ENCODE peak calls at places on chromosomes 2 and 18, in five cellular contexts. One of them, this sample, is unnamed.

GRCh38 chr2:16727256-16727655 is 61.6 kb upstream of the CYRIA start:
- DNase-seq in HL-60: no peak
- DNase-seq in fibroblast of lung: peak
- DNase-seq in astrocyte of the spinal cord: peak
- DNase-seq in fibroblast of the aortic adventitia: peak
- DNase-seq in this sample: no peak

GRCh38 chr2:186460465-186460864 is 25.6 kb upstream of the ZC3H15 start:
- DNase-seq in fibroblast of lung: peak
- DNase-seq in HL-60: no peak
- DNase-seq in astrocyte of the spinal cord: peak
- DNase-seq in fibroblast of the aortic adventitia: peak
- DNase-seq in this sample: no peak

GRCh38 chr18:10332452-10332851 is 122.0 kb upstream of the APCDD1 start:
- DNase-seq in fibroblast of lung: no peak
- DNase-seq in HL-60: no peak
- DNase-seq in astrocyte of the spinal cord: no peak
- DNase-seq in fibroblast of the aortic adventitia: no peak
- DNase-seq in this sample: no peak

GRCh38 chr2:176392744-176393414 is 123.6 kb downstream of the MTX2 start:
- DNase-seq in astrocyte of the spinal cord: no peak
- DNase-seq in HL-60: no peak
- DNase-seq in fibroblast of the aortic adventitia: no peak
- DNase-seq in fibroblast of lung: no peak
- DNase-seq in this sample: no peak

GRCh38 chr2:113809076-113809475 is 52.6 kb upstream of the SLC35F5 start:
- DNase-seq in fibroblast of the aortic adventitia: no peak
- DNase-seq in fibroblast of lung: no peak
- DNase-seq in astrocyte of the spinal cord: no peak
- DNase-seq in HL-60: no peak
- DNase-seq in this sample: no peak

GRCh38 chr2:121093735-121094520 is 191.1 kb downstream of the TFCP2L1 start:
- DNase-seq in fibroblast of lung: no peak
- DNase-seq in fibroblast of the aortic adventitia: peak
- DNase-seq in HL-60: no peak
- DNase-seq in astrocyte of the spinal cord: no peak
- DNase-seq in this sample: no peak

GRCh38 chr2:198273670-198274069 is 469.3 kb downstream of the PLCL1 start:
- DNase-seq in HL-60: no peak
- DNase-seq in astrocyte of the spinal cord: no peak
- DNase-seq in fibroblast of lung: no peak
- DNase-seq in fibroblast of the aortic adventitia: peak
- DNase-seq in this sample: no peak

GRCh38 chr2:86011449-86011941 is 94.2 kb downstream of the POLR1A start:
- DNase-seq in fibroblast of the aortic adventitia: no peak
- DNase-seq in astrocyte of the spinal cord: no peak
- DNase-seq in fibroblast of lung: no peak
- DNase-seq in HL-60: no peak
- DNase-seq in this sample: no peak

GRCh38 chr2:567865-568638 is 109.2 kb downstream of the TMEM18 start:
- DNase-seq in fibroblast of the aortic adventitia: peak
- DNase-seq in fibroblast of lung: peak
- DNase-seq in HL-60: no peak
- DNase-seq in astrocyte of the spinal cord: peak
- DNase-seq in this sample: no peak

GRCh38 chr2:105320651-105321215 is 8.8 kb downstream of the TGFBRAP1 start:
- DNase-seq in fibroblast of lung: no peak
- DNase-seq in HL-60: no peak
- DNase-seq in fibroblast of the aortic adventitia: no peak
- DNase-seq in astrocyte of the spinal cord: no peak
- DNase-seq in this sample: peak

GRCh38 chr2:242027676-242028450 is 158.3 kb downstream of the RTP5 start:
- DNase-seq in HL-60: no peak
- DNase-seq in astrocyte of the spinal cord: no peak
- DNase-seq in fibroblast of the aortic adventitia: no peak
- DNase-seq in fibroblast of lung: no peak
- DNase-seq in this sample: peak

GRCh38 chr2:201522965-201523364 is 71.4 kb downstream of the STRADB start:
- DNase-seq in fibroblast of lung: no peak
- DNase-seq in fibroblast of the aortic adventitia: no peak
- DNase-seq in HL-60: no peak
- DNase-seq in astrocyte of the spinal cord: no peak
- DNase-seq in this sample: no peak

GRCh38 chr2:96789245-96789617 is 26.8 kb upstream of the CNNM3 start:
- DNase-seq in fibroblast of the aortic adventitia: no peak
- DNase-seq in fibroblast of lung: no peak
- DNase-seq in astrocyte of the spinal cord: no peak
- DNase-seq in HL-60: no peak
- DNase-seq in this sample: no peak

GRCh38 chr2:86704482-86704971 is 15.6 kb upstream of the RMND5A start:
- DNase-seq in fibroblast of the aortic adventitia: peak
- DNase-seq in astrocyte of the spinal cord: peak
- DNase-seq in HL-60: no peak
- DNase-seq in fibroblast of lung: peak
- DNase-seq in this sample: peak

GRCh38 chr2:191839918-191840804 is 6.7 kb downstream of the CAVIN2 start:
- DNase-seq in astrocyte of the spinal cord: no peak
- DNase-seq in HL-60: no peak
- DNase-seq in fibroblast of the aortic adventitia: no peak
- DNase-seq in fibroblast of lung: no peak
- DNase-seq in this sample: no peak

GRCh38 chr18:61400714-61401113 is 67.5 kb downstream of the CDH20 start:
- DNase-seq in astrocyte of the spinal cord: peak
- DNase-seq in fibroblast of the aortic adventitia: peak
- DNase-seq in fibroblast of lung: peak
- DNase-seq in HL-60: no peak
- DNase-seq in this sample: no peak

GRCh38 chr18:61398961-61399632 is 65.9 kb downstream of the CDH20 start:
- DNase-seq in astrocyte of the spinal cord: peak
- DNase-seq in fibroblast of lung: peak
- DNase-seq in HL-60: no peak
- DNase-seq in fibroblast of the aortic adventitia: peak
- DNase-seq in this sample: no peak

GRCh38 chr18:61402761-61403160 is 69.5 kb downstream of the CDH20 start:
- DNase-seq in fibroblast of lung: no peak
- DNase-seq in astrocyte of the spinal cord: no peak
- DNase-seq in fibroblast of the aortic adventitia: peak
- DNase-seq in HL-60: no peak
- DNase-seq in this sample: no peak

GRCh38 chr18:61397222-61397621 is 64.0 kb downstream of the CDH20 start:
- DNase-seq in fibroblast of the aortic adventitia: no peak
- DNase-seq in fibroblast of lung: no peak
- DNase-seq in astrocyte of the spinal cord: no peak
- DNase-seq in HL-60: no peak
- DNase-seq in this sample: no peak

GRCh38 chr18:61400016-61400630 is 66.9 kb downstream of the CDH20 start:
- DNase-seq in astrocyte of the spinal cord: peak
- DNase-seq in HL-60: no peak
- DNase-seq in fibroblast of the aortic adventitia: peak
- DNase-seq in fibroblast of lung: no peak
- DNase-seq in this sample: no peak
- H3K4me3 ChIP-seq in astrocyte of the spinal cord: no peak
- H3K4me3 ChIP-seq in HL-60: no peak
- H3K4me3 ChIP-seq in fibroblast of the aortic adventitia: no peak
- H3K4me3 ChIP-seq in fibroblast of lung: no peak
- H3K4me3 ChIP-seq in this sample: no peak

DNA sequence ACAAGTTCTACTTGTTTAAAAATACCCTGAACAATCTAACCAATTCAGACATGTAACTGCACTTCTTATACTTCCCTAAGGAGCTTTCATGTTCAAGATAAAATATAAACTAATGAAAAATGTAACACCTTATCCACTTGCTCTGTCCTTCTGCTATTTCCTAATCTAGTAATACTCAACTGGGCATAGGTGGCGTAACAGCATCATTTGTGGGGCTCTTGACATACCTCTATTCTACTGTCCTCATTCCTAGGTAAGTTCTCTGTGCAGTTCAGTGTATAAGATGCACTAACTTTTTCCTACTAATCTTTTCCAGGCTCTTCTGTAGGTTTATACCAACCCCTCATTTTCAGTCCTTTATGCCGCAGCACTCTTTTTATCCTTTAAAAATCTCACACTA is 36.7 kb downstream of the PRKD3 start:
- DNase-seq in astrocyte of the spinal cord: no peak
- DNase-seq in HL-60: peak
- DNase-seq in fibroblast of the aortic adventitia: no peak
- DNase-seq in fibroblast of lung: no peak
- DNase-seq in this sample: no peak
- TF ChIP-seq CTCF in astrocyte of the spinal cord: no peak
- TF ChIP-seq CTCF in HL-60: no peak
- TF ChIP-seq CTCF in fibroblast of the aortic adventitia: no peak
- TF ChIP-seq CTCF in fibroblast of lung: no peak
- TF ChIP-seq CTCF in this sample: no peak

DNA sequence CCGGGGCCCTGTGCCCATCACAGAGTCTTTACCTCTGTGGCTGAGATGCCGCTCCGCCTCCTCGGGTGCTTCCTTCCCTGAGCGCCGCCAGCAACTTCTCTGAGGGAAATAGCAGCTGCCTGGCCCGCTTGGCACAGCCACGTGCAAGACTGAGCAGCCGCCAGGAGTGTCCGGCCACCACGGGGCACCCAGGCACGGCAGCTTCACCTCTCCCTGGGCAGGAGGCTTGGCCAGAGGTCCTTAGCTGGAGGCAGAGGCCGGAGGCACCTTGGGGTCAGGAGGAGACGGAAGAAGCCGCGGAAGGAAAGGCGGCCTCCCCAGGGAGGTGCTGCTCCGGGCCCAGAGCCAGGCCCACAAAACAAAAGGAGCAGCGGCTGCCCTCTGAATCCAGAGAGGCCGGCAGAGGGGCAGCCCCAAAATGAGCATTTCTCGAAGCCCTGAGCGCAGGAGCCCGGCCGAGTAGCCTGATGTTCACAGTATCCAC is 6.0 kb upstream of the LIMS2 start:
- DNase-seq in fibroblast of the aortic adventitia: peak
- DNase-seq in fibroblast of lung: no peak
- DNase-seq in astrocyte of the spinal cord: no peak
- DNase-seq in HL-60: peak
- DNase-seq in this sample: no peak
- H3K4me3 ChIP-seq in fibroblast of the aortic adventitia: peak
- H3K4me3 ChIP-seq in fibroblast of lung: no peak
- H3K4me3 ChIP-seq in astrocyte of the spinal cord: no peak
- H3K4me3 ChIP-seq in HL-60: no peak
- H3K4me3 ChIP-seq in this sample: no peak

DNA sequence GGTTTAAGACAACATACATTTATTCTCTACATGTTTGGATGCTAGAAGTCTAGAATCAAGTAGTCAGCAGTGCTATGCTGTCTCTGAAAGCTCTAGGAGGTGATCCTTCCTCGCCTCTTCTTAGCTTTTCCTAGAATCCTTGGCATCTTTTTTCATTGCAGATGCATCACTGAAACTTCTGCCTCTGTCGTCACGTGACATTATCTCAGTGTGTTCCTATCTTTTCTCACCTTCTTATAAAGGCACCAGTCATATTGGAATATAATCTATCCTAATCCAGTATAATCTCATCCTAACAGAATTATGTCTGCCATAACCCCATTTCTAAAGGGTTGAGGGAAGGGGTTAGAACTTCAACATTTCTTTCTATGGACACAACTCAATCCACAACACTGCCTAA is 851.2 kb upstream of the CRIM1 start:
- DNase-seq in fibroblast of lung: no peak
- DNase-seq in astrocyte of the spinal cord: no peak
- DNase-seq in HL-60: no peak
- DNase-seq in fibroblast of the aortic adventitia: no peak
- DNase-seq in this sample: no peak
- TF ChIP-seq CTCF in fibroblast of lung: no peak
- TF ChIP-seq CTCF in astrocyte of the spinal cord: no peak
- TF ChIP-seq CTCF in HL-60: no peak
- TF ChIP-seq CTCF in fibroblast of the aortic adventitia: no peak
- TF ChIP-seq CTCF in this sample: no peak

This sample was measured in retinal pigment epithelial cell.